ENCODE peak calls at places on chromosomes 1 and 21, in eight cellular contexts. One of them, this sample, is unnamed.

GRCh38 chr1:221994939-221995338 is 253.1 kb upstream of the DUSP10 start:
- DNase-seq in activated CD8-positive, alpha-beta T cell treated with anti-CD3 and anti-CD28 coated beads, Interleukin-2, amount 10 ng/mL, durations not matched to agents 7 days and 5 days: no peak
- DNase-seq in NCI-H1436: no peak
- DNase-seq in adipocyte: peak; percentile 47
- DNase-seq in EL: peak; percentile 34
- DNase-seq in stimulated activated naive CD4-positive, alpha-beta T cell: no peak
- DNase-seq in left ventricle myocardium superior: no peak
- DNase-seq in LNCaP clone FGC: no peak
- DNase-seq in this sample: peak; percentile 59

GRCh38 chr1:89962742-89963075 is 32.2 kb upstream of the ZNF326 start:
- DNase-seq in adipocyte: peak; percentile 19
- DNase-seq in stimulated activated naive CD4-positive, alpha-beta T cell: no peak
- DNase-seq in left ventricle myocardium superior: no peak
- DNase-seq in NCI-H1436: no peak
- DNase-seq in LNCaP clone FGC: no peak
- DNase-seq in activated CD8-positive, alpha-beta T cell treated with anti-CD3 and anti-CD28 coated beads, Interleukin-2, amount 10 ng/mL, durations not matched to agents 7 days and 5 days: no peak
- DNase-seq in EL: peak; percentile 27
- DNase-seq in this sample: peak; percentile 27

GRCh38 chr1:116573388-116574100 is 2.7 kb upstream of the CD58 start:
- DNase-seq in stimulated activated naive CD4-positive, alpha-beta T cell: no peak
- DNase-seq in LNCaP clone FGC: no peak
- DNase-seq in adipocyte: no peak
- DNase-seq in NCI-H1436: no peak
- DNase-seq in left ventricle myocardium superior: no peak
- DNase-seq in activated CD8-positive, alpha-beta T cell treated with anti-CD3 and anti-CD28 coated beads, Interleukin-2, amount 10 ng/mL, durations not matched to agents 7 days and 5 days: no peak
- DNase-seq in EL: peak; percentile 60
- DNase-seq in this sample: no peak

GRCh38 chr21:29371464-29371863 is 72.7 kb downstream of the BACH1 start:
- DNase-seq in left ventricle myocardium superior: no peak
- DNase-seq in activated CD8-positive, alpha-beta T cell treated with anti-CD3 and anti-CD28 coated beads, Interleukin-2, amount 10 ng/mL, durations not matched to agents 7 days and 5 days: no peak
- DNase-seq in LNCaP clone FGC: no peak
- DNase-seq in adipocyte: no peak
- DNase-seq in NCI-H1436: no peak
- DNase-seq in EL: no peak
- DNase-seq in stimulated activated naive CD4-positive, alpha-beta T cell: no peak
- DNase-seq in this sample: no peak

GRCh38 chr1:227094249-227094966 is 154.3 kb downstream of the COQ8A start:
- DNase-seq in NCI-H1436: peak; percentile 37
- DNase-seq in left ventricle myocardium superior: no peak
- DNase-seq in activated CD8-positive, alpha-beta T cell treated with anti-CD3 and anti-CD28 coated beads, Interleukin-2, amount 10 ng/mL, durations not matched to agents 7 days and 5 days: no peak
- DNase-seq in adipocyte: no peak
- DNase-seq in LNCaP clone FGC: no peak
- DNase-seq in stimulated activated naive CD4-positive, alpha-beta T cell: no peak
- DNase-seq in EL: peak; percentile 2
- DNase-seq in this sample: no peak

GRCh38 chr1:229230136-229230892 is 40.6 kb upstream of the RAB4A start:
- DNase-seq in EL: no peak
- DNase-seq in LNCaP clone FGC: no peak
- DNase-seq in stimulated activated naive CD4-positive, alpha-beta T cell: no peak
- DNase-seq in activated CD8-positive, alpha-beta T cell treated with anti-CD3 and anti-CD28 coated beads, Interleukin-2, amount 10 ng/mL, durations not matched to agents 7 days and 5 days: no peak
- DNase-seq in left ventricle myocardium superior: peak; percentile 47
- DNase-seq in adipocyte: no peak
- DNase-seq in NCI-H1436: no peak
- DNase-seq in this sample: no peak

GRCh38 chr1:21537511-21537931 is 28.3 kb downstream of the ALPL start:
- DNase-seq in left ventricle myocardium superior: peak; percentile 80
- DNase-seq in adipocyte: no peak
- DNase-seq in NCI-H1436: no peak
- DNase-seq in activated CD8-positive, alpha-beta T cell treated with anti-CD3 and anti-CD28 coated beads, Interleukin-2, amount 10 ng/mL, durations not matched to agents 7 days and 5 days: no peak
- DNase-seq in LNCaP clone FGC: no peak
- DNase-seq in EL: no peak
- DNase-seq in stimulated activated naive CD4-positive, alpha-beta T cell: no peak
- DNase-seq in this sample: no peak

GRCh38 chr1:70318191-70318590 is 36.3 kb downstream of the ANKRD13C start:
- DNase-seq in activated CD8-positive, alpha-beta T cell treated with anti-CD3 and anti-CD28 coated beads, Interleukin-2, amount 10 ng/mL, durations not matched to agents 7 days and 5 days: no peak
- DNase-seq in LNCaP clone FGC: no peak
- DNase-seq in left ventricle myocardium superior: no peak
- DNase-seq in NCI-H1436: no peak
- DNase-seq in adipocyte: no peak
- DNase-seq in EL: no peak
- DNase-seq in stimulated activated naive CD4-positive, alpha-beta T cell: no peak
- DNase-seq in this sample: no peak

GRCh38 chr1:232111616-232112015 is 485.0 kb downstream of the DISC1 start:
- DNase-seq in LNCaP clone FGC: no peak
- DNase-seq in stimulated activated naive CD4-positive, alpha-beta T cell: no peak
- DNase-seq in NCI-H1436: no peak
- DNase-seq in adipocyte: no peak
- DNase-seq in left ventricle myocardium superior: no peak
- DNase-seq in EL: no peak
- DNase-seq in activated CD8-positive, alpha-beta T cell treated with anti-CD3 and anti-CD28 coated beads, Interleukin-2, amount 10 ng/mL, durations not matched to agents 7 days and 5 days: no peak
- DNase-seq in this sample: no peak

GRCh38 chr1:15414450-15414823 is 4.7 kb downstream of the EFHD2 start:
- DNase-seq in stimulated activated naive CD4-positive, alpha-beta T cell: no peak
- DNase-seq in activated CD8-positive, alpha-beta T cell treated with anti-CD3 and anti-CD28 coated beads, Interleukin-2, amount 10 ng/mL, durations not matched to agents 7 days and 5 days: no peak
- DNase-seq in LNCaP clone FGC: no peak
- DNase-seq in NCI-H1436: no peak
- DNase-seq in EL: no peak
- DNase-seq in left ventricle myocardium superior: peak; percentile 44
- DNase-seq in adipocyte: no peak
- DNase-seq in this sample: no peak

GRCh38 chr1:244236721-244237120 is 185.6 kb downstream of the ZBTB18 start:
- DNase-seq in LNCaP clone FGC: no peak
- DNase-seq in NCI-H1436: no peak
- DNase-seq in left ventricle myocardium superior: no peak
- DNase-seq in adipocyte: no peak
- DNase-seq in EL: no peak
- DNase-seq in stimulated activated naive CD4-positive, alpha-beta T cell: no peak
- DNase-seq in activated CD8-positive, alpha-beta T cell treated with anti-CD3 and anti-CD28 coated beads, Interleukin-2, amount 10 ng/mL, durations not matched to agents 7 days and 5 days: no peak
- DNase-seq in this sample: no peak

GRCh38 chr1:173149887-173150286 is 57.2 kb downstream of the TNFSF4 start:
- DNase-seq in NCI-H1436: no peak
- DNase-seq in left ventricle myocardium superior: no peak
- DNase-seq in EL: peak; percentile 72
- DNase-seq in LNCaP clone FGC: no peak
- DNase-seq in activated CD8-positive, alpha-beta T cell treated with anti-CD3 and anti-CD28 coated beads, Interleukin-2, amount 10 ng/mL, durations not matched to agents 7 days and 5 days: no peak
- DNase-seq in adipocyte: peak; percentile 31
- DNase-seq in stimulated activated naive CD4-positive, alpha-beta T cell: no peak
- DNase-seq in this sample: peak; percentile 79

GRCh38 chr1:207499573-207499972 is 3.6 kb downstream of the CR1 start:
- DNase-seq in activated CD8-positive, alpha-beta T cell treated with anti-CD3 and anti-CD28 coated beads, Interleukin-2, amount 10 ng/mL, durations not matched to agents 7 days and 5 days: peak; percentile 81
- DNase-seq in EL: peak; percentile 68
- DNase-seq in adipocyte: peak; percentile 81
- DNase-seq in NCI-H1436: peak; percentile 40
- DNase-seq in LNCaP clone FGC: peak; percentile 32
- DNase-seq in left ventricle myocardium superior: peak; percentile 64
- DNase-seq in stimulated activated naive CD4-positive, alpha-beta T cell: peak; percentile 32
- DNase-seq in this sample: peak; percentile 47

GRCh38 chr1:198449727-198450433 is 90.6 kb downstream of the ATP6V1G3 start:
- DNase-seq in LNCaP clone FGC: no peak
- DNase-seq in NCI-H1436: no peak
- DNase-seq in activated CD8-positive, alpha-beta T cell treated with anti-CD3 and anti-CD28 coated beads, Interleukin-2, amount 10 ng/mL, durations not matched to agents 7 days and 5 days: no peak
- DNase-seq in stimulated activated naive CD4-positive, alpha-beta T cell: no peak
- DNase-seq in adipocyte: peak; percentile 44
- DNase-seq in EL: peak; percentile 61
- DNase-seq in left ventricle myocardium superior: no peak
- DNase-seq in this sample: peak; percentile 20

GRCh38 chr1:199590708-199591107 is 436.8 kb upstream of the NR5A2 start:
- DNase-seq in left ventricle myocardium superior: no peak
- DNase-seq in EL: no peak
- DNase-seq in LNCaP clone FGC: no peak
- DNase-seq in activated CD8-positive, alpha-beta T cell treated with anti-CD3 and anti-CD28 coated beads, Interleukin-2, amount 10 ng/mL, durations not matched to agents 7 days and 5 days: no peak
- DNase-seq in NCI-H1436: no peak
- DNase-seq in adipocyte: no peak
- DNase-seq in stimulated activated naive CD4-positive, alpha-beta T cell: no peak
- DNase-seq in this sample: no peak

GRCh38 chr1:41351262-41352151 is 9.7 kb upstream of the FOXO6 start:
- DNase-seq in adipocyte: no peak
- DNase-seq in left ventricle myocardium superior: no peak
- DNase-seq in NCI-H1436: no peak
- DNase-seq in EL: no peak
- DNase-seq in stimulated activated naive CD4-positive, alpha-beta T cell: no peak
- DNase-seq in LNCaP clone FGC: no peak
- DNase-seq in activated CD8-positive, alpha-beta T cell treated with anti-CD3 and anti-CD28 coated beads, Interleukin-2, amount 10 ng/mL, durations not matched to agents 7 days and 5 days: no peak
- DNase-seq in this sample: no peak

GRCh38 chr1:19096036-19096833 is 113.8 kb downstream of the UBR4 start:
- DNase-seq in LNCaP clone FGC: no peak
- DNase-seq in stimulated activated naive CD4-positive, alpha-beta T cell: no peak
- DNase-seq in NCI-H1436: no peak
- DNase-seq in activated CD8-positive, alpha-beta T cell treated with anti-CD3 and anti-CD28 coated beads, Interleukin-2, amount 10 ng/mL, durations not matched to agents 7 days and 5 days: peak; percentile 32
- DNase-seq in EL: no peak
- DNase-seq in adipocyte: no peak
- DNase-seq in left ventricle myocardium superior: peak; percentile 54
- DNase-seq in this sample: no peak

GRCh38 chr1:230753586-230754251 is 6.5 kb downstream of the CAPN9 start:
- DNase-seq in EL: no peak
- DNase-seq in LNCaP clone FGC: no peak
- DNase-seq in NCI-H1436: peak; percentile 93
- DNase-seq in left ventricle myocardium superior: peak; percentile 60
- DNase-seq in activated CD8-positive, alpha-beta T cell treated with anti-CD3 and anti-CD28 coated beads, Interleukin-2, amount 10 ng/mL, durations not matched to agents 7 days and 5 days: peak; percentile 49
- DNase-seq in adipocyte: peak; percentile 27
- DNase-seq in stimulated activated naive CD4-positive, alpha-beta T cell: no peak
- DNase-seq in this sample: no peak

GRCh38 chr21:42525228-42525604 is 11.6 kb downstream of the SLC37A1 start:
- DNase-seq in activated CD8-positive, alpha-beta T cell treated with anti-CD3 and anti-CD28 coated beads, Interleukin-2, amount 10 ng/mL, durations not matched to agents 7 days and 5 days: no peak
- DNase-seq in left ventricle myocardium superior: no peak
- DNase-seq in EL: no peak
- DNase-seq in LNCaP clone FGC: no peak
- DNase-seq in stimulated activated naive CD4-positive, alpha-beta T cell: no peak
- DNase-seq in adipocyte: peak; percentile 14
- DNase-seq in NCI-H1436: no peak
- DNase-seq in this sample: peak; percentile 27

GRCh38 chr1:2230781-2231666 is 2.9 kb downstream of the SKI start:
- DNase-seq in NCI-H1436: no peak
- DNase-seq in activated CD8-positive, alpha-beta T cell treated with anti-CD3 and anti-CD28 coated beads, Interleukin-2, amount 10 ng/mL, durations not matched to agents 7 days and 5 days: peak; percentile 75
- DNase-seq in stimulated activated naive CD4-positive, alpha-beta T cell: peak; percentile 57
- DNase-seq in adipocyte: peak; percentile 49
- DNase-seq in left ventricle myocardium superior: peak; percentile 51
- DNase-seq in EL: peak; percentile 43
- DNase-seq in LNCaP clone FGC: no peak
- DNase-seq in this sample: no peak

GRCh38 chr1:156802421-156802820 is 14.2 kb downstream of the SH2D2A start:
- DNase-seq in NCI-H1436: no peak
- DNase-seq in activated CD8-positive, alpha-beta T cell treated with anti-CD3 and anti-CD28 coated beads, Interleukin-2, amount 10 ng/mL, durations not matched to agents 7 days and 5 days: no peak
- DNase-seq in adipocyte: no peak
- DNase-seq in LNCaP clone FGC: no peak
- DNase-seq in stimulated activated naive CD4-positive, alpha-beta T cell: no peak
- DNase-seq in EL: no peak
- DNase-seq in left ventricle myocardium superior: no peak
- DNase-seq in this sample: no peak

GRCh38 chr1:71196685-71197084 is 115.8 kb upstream of the ZRANB2 start:
- DNase-seq in left ventricle myocardium superior: no peak
- DNase-seq in adipocyte: peak; percentile 75
- DNase-seq in LNCaP clone FGC: peak; percentile 30
- DNase-seq in NCI-H1436: peak; percentile 29
- DNase-seq in activated CD8-positive, alpha-beta T cell treated with anti-CD3 and anti-CD28 coated beads, Interleukin-2, amount 10 ng/mL, durations not matched to agents 7 days and 5 days: no peak
- DNase-seq in EL: peak; percentile 8
- DNase-seq in stimulated activated naive CD4-positive, alpha-beta T cell: no peak
- DNase-seq in this sample: peak; percentile 14

GRCh38 chr1:223887724-223888428 is 42.1 kb upstream of the TP53BP2 start:
- DNase-seq in left ventricle myocardium superior: no peak
- DNase-seq in NCI-H1436: no peak
- DNase-seq in EL: peak; percentile 99
- DNase-seq in LNCaP clone FGC: no peak
- DNase-seq in activated CD8-positive, alpha-beta T cell treated with anti-CD3 and anti-CD28 coated beads, Interleukin-2, amount 10 ng/mL, durations not matched to agents 7 days and 5 days: no peak
- DNase-seq in adipocyte: peak; percentile 85
- DNase-seq in stimulated activated naive CD4-positive, alpha-beta T cell: no peak
- DNase-seq in this sample: peak; percentile 88

GRCh38 chr1:154338875-154339274 is 13.6 kb downstream of the ATP8B2 start:
- DNase-seq in activated CD8-positive, alpha-beta T cell treated with anti-CD3 and anti-CD28 coated beads, Interleukin-2, amount 10 ng/mL, durations not matched to agents 7 days and 5 days: no peak
- DNase-seq in adipocyte: no peak
- DNase-seq in stimulated activated naive CD4-positive, alpha-beta T cell: no peak
- DNase-seq in left ventricle myocardium superior: no peak
- DNase-seq in LNCaP clone FGC: no peak
- DNase-seq in NCI-H1436: no peak
- DNase-seq in EL: no peak
- DNase-seq in this sample: no peak

GRCh38 chr1:209564904-209565303 is 18.6 kb upstream of the CAMK1G start:
- DNase-seq in LNCaP clone FGC: no peak
- DNase-seq in NCI-H1436: no peak
- DNase-seq in stimulated activated naive CD4-positive, alpha-beta T cell: no peak
- DNase-seq in adipocyte: no peak
- DNase-seq in left ventricle myocardium superior: no peak
- DNase-seq in EL: no peak
- DNase-seq in activated CD8-positive, alpha-beta T cell treated with anti-CD3 and anti-CD28 coated beads, Interleukin-2, amount 10 ng/mL, durations not matched to agents 7 days and 5 days: no peak
- DNase-seq in this sample: no peak

GRCh38 chr1:203202431-203203245 is 16.1 kb upstream of the CHI3L1 start:
- DNase-seq in left ventricle myocardium superior: peak; percentile 59
- DNase-seq in adipocyte: peak; percentile 93
- DNase-seq in stimulated activated naive CD4-positive, alpha-beta T cell: no peak
- DNase-seq in EL: peak; percentile 54
- DNase-seq in LNCaP clone FGC: no peak
- DNase-seq in activated CD8-positive, alpha-beta T cell treated with anti-CD3 and anti-CD28 coated beads, Interleukin-2, amount 10 ng/mL, durations not matched to agents 7 days and 5 days: no peak
- DNase-seq in NCI-H1436: no peak
- DNase-seq in this sample: peak; percentile 72

GRCh38 chr1:176691251-176692228 is 228.6 kb downstream of the PAPPA2 start:
- DNase-seq in stimulated activated naive CD4-positive, alpha-beta T cell: no peak
- DNase-seq in left ventricle myocardium superior: no peak
- DNase-seq in adipocyte: peak; percentile 77
- DNase-seq in LNCaP clone FGC: peak; percentile 81
- DNase-seq in activated CD8-positive, alpha-beta T cell treated with anti-CD3 and anti-CD28 coated beads, Interleukin-2, amount 10 ng/mL, durations not matched to agents 7 days and 5 days: peak; percentile 29
- DNase-seq in NCI-H1436: peak; percentile 25
- DNase-seq in EL: peak; percentile 31
- DNase-seq in this sample: peak; percentile 8

GRCh38 chr21:36854391-36854790 is 112.1 kb downstream of the HLCS start:
- DNase-seq in adipocyte: peak; percentile 22
- DNase-seq in NCI-H1436: peak; percentile 15
- DNase-seq in stimulated activated naive CD4-positive, alpha-beta T cell: peak; percentile 0
- DNase-seq in LNCaP clone FGC: no peak
- DNase-seq in left ventricle myocardium superior: no peak
- DNase-seq in EL: peak; percentile 61
- DNase-seq in activated CD8-positive, alpha-beta T cell treated with anti-CD3 and anti-CD28 coated beads, Interleukin-2, amount 10 ng/mL, durations not matched to agents 7 days and 5 days: peak; percentile 56
- DNase-seq in this sample: peak; percentile 18

GRCh38 chr1:45373573-45373972 is 33.3 kb upstream of the MUTYH start:
- DNase-seq in NCI-H1436: no peak
- DNase-seq in stimulated activated naive CD4-positive, alpha-beta T cell: no peak
- DNase-seq in left ventricle myocardium superior: no peak
- DNase-seq in adipocyte: no peak
- DNase-seq in activated CD8-positive, alpha-beta T cell treated with anti-CD3 and anti-CD28 coated beads, Interleukin-2, amount 10 ng/mL, durations not matched to agents 7 days and 5 days: no peak
- DNase-seq in EL: no peak
- DNase-seq in LNCaP clone FGC: no peak
- DNase-seq in this sample: no peak

GRCh38 chr1:100866041-100866900 is 28.4 kb downstream of the EXTL2 start:
- DNase-seq in NCI-H1436: no peak
- DNase-seq in LNCaP clone FGC: no peak
- DNase-seq in EL: peak; percentile 56
- DNase-seq in left ventricle myocardium superior: no peak
- DNase-seq in stimulated activated naive CD4-positive, alpha-beta T cell: no peak
- DNase-seq in activated CD8-positive, alpha-beta T cell treated with anti-CD3 and anti-CD28 coated beads, Interleukin-2, amount 10 ng/mL, durations not matched to agents 7 days and 5 days: no peak
- DNase-seq in adipocyte: peak; percentile 78
- DNase-seq in this sample: peak; percentile 55

GRCh38 chr1:39089811-39090519 is 63.8 kb downstream of the NDUFS5 start:
- DNase-seq in EL: peak; percentile 69
- DNase-seq in left ventricle myocardium superior: no peak
- DNase-seq in stimulated activated naive CD4-positive, alpha-beta T cell: no peak
- DNase-seq in LNCaP clone FGC: no peak
- DNase-seq in activated CD8-positive, alpha-beta T cell treated with anti-CD3 and anti-CD28 coated beads, Interleukin-2, amount 10 ng/mL, durations not matched to agents 7 days and 5 days: no peak
- DNase-seq in adipocyte: peak; percentile 71
- DNase-seq in NCI-H1436: no peak
- DNase-seq in this sample: peak; percentile 64

GRCh38 chr1:84479998-84480397 is 932 bp downstream of the RPF1 start:
- DNase-seq in activated CD8-positive, alpha-beta T cell treated with anti-CD3 and anti-CD28 coated beads, Interleukin-2, amount 10 ng/mL, durations not matched to agents 7 days and 5 days: no peak
- DNase-seq in left ventricle myocardium superior: no peak
- DNase-seq in LNCaP clone FGC: no peak
- DNase-seq in adipocyte: peak; percentile 31
- DNase-seq in stimulated activated naive CD4-positive, alpha-beta T cell: no peak
- DNase-seq in NCI-H1436: no peak
- DNase-seq in EL: no peak
- DNase-seq in this sample: no peak

GRCh38 chr1:4075436-4076225 is 175.6 kb upstream of the C1orf174 start:
- DNase-seq in adipocyte: no peak
- DNase-seq in activated CD8-positive, alpha-beta T cell treated with anti-CD3 and anti-CD28 coated beads, Interleukin-2, amount 10 ng/mL, durations not matched to agents 7 days and 5 days: no peak
- DNase-seq in LNCaP clone FGC: no peak
- DNase-seq in EL: no peak
- DNase-seq in left ventricle myocardium superior: no peak
- DNase-seq in NCI-H1436: no peak
- DNase-seq in stimulated activated naive CD4-positive, alpha-beta T cell: no peak
- DNase-seq in this sample: no peak

GRCh38 chr1:219316066-219316465 is 142.4 kb downstream of the LYPLAL1 start:
- DNase-seq in EL: no peak
- DNase-seq in left ventricle myocardium superior: no peak
- DNase-seq in activated CD8-positive, alpha-beta T cell treated with anti-CD3 and anti-CD28 coated beads, Interleukin-2, amount 10 ng/mL, durations not matched to agents 7 days and 5 days: no peak
- DNase-seq in stimulated activated naive CD4-positive, alpha-beta T cell: no peak
- DNase-seq in NCI-H1436: no peak
- DNase-seq in adipocyte: no peak
- DNase-seq in LNCaP clone FGC: no peak
- DNase-seq in this sample: no peak